ENCODE peak calls at places on chromosomes 1 and 21, in nine cellular contexts. O, K, W, X, M, D, B, V and C are unnamed samples.

GRCh38 chr1:27343639-27344025 is 1.8 kb downstream of the SYTL1 start:
- DNase-seq in V (no peak), K (no peak), D (no peak), M (no peak), O (no peak), B (no peak), X (no peak), W (no peak), C (no peak)

GRCh38 chr1:206492589-206492988 is 14.7 kb upstream of the RASSF5 start:
- DNase-seq in O (no peak), K (no peak), V (no peak), B (no peak), D (no peak), X (no peak), M (no peak), W (no peak), C (no peak)

GRCh38 chr1:247924868-247925267 is at the start of gene OR2AJ1:
- DNase-seq in W (no peak), V (no peak), K (no peak), X (no peak), D (no peak), M (no peak), O (no peak), B (no peak), C (no peak)

GRCh38 chr1:221228594-221228993 is 349.4 kb downstream of the HLX start:
- DNase-seq in V (no peak), B (no peak), M (peak; percentile 71), D (no peak), O (no peak), K (no peak), W (no peak), X (no peak), C (no peak)

GRCh38 chr21:26591543-26591942 is 18.5 kb upstream of the CYYR1 start:
- DNase-seq in D (no peak), X (no peak), O (no peak), B (no peak), W (no peak), K (no peak), V (no peak), M (no peak), C (no peak)

GRCh38 chr1:231541842-231542241 is 13.4 kb downstream of the TSNAX start:
- DNase-seq in M (no peak), K (no peak), X (no peak), W (no peak), D (no peak), B (no peak), V (no peak), O (no peak), C (no peak)

GRCh38 chr1:115949156-115949555 is 27.2 kb upstream of the SLC22A15 start:
- DNase-seq in M (no peak), K (no peak), X (no peak), D (no peak), O (no peak), B (no peak), W (peak; percentile 22), V (no peak), C (no peak)

GRCh38 chr1:183590225-183591191 is at the start of gene NCF2:
- DNase-seq in D (no peak), X (no peak), K (no peak), O (no peak), M (no peak), V (no peak), W (peak; percentile 58), B (no peak), C (peak; percentile 49)

GRCh38 chr1:203526572-203526971 is 32.6 kb downstream of the OPTC start:
- DNase-seq in M (no peak), V (no peak), K (no peak), X (no peak), D (no peak), B (no peak), W (no peak), O (no peak), C (no peak)